ENCODE peak calls at places on chromosomes 3 and 15, in four cellular contexts. One of them, this sample, is unnamed.

GRCh38 chr3:195154793-195155535 is 116.0 kb downstream of the XXYLT1 start:
- DNase-seq in stimulated activated CD8-positive, alpha-beta memory T cell treated with anti-CD3 and anti-CD28 coated beads, Interleukin-15, amount 100 ng/mL, for 1 hour: no peak
- DNase-seq in NCI-H1105: peak
- DNase-seq in activated CD8-positive, alpha-beta memory T cell treated with anti-CD3 and anti-CD28 coated beads for 4 hours: no peak
- DNase-seq in this sample: no peak

GRCh38 chr3:20083953-20084352 is 43.7 kb downstream of the KAT2B start:
- DNase-seq in stimulated activated CD8-positive, alpha-beta memory T cell treated with anti-CD3 and anti-CD28 coated beads, Interleukin-15, amount 100 ng/mL, for 1 hour: no peak
- DNase-seq in NCI-H1105: no peak
- DNase-seq in activated CD8-positive, alpha-beta memory T cell treated with anti-CD3 and anti-CD28 coated beads for 4 hours: no peak
- DNase-seq in this sample: no peak

GRCh38 chr3:134093906-134094305 is 64.2 kb upstream of the SLCO2A1 start:
- DNase-seq in stimulated activated CD8-positive, alpha-beta memory T cell treated with anti-CD3 and anti-CD28 coated beads, Interleukin-15, amount 100 ng/mL, for 1 hour: no peak
- DNase-seq in NCI-H1105: no peak
- DNase-seq in activated CD8-positive, alpha-beta memory T cell treated with anti-CD3 and anti-CD28 coated beads for 4 hours: no peak
- DNase-seq in this sample: no peak

GRCh38 chr3:112688085-112688769 is 47.3 kb upstream of the CCDC80 start:
- DNase-seq in stimulated activated CD8-positive, alpha-beta memory T cell treated with anti-CD3 and anti-CD28 coated beads, Interleukin-15, amount 100 ng/mL, for 1 hour: no peak
- DNase-seq in NCI-H1105: no peak
- DNase-seq in activated CD8-positive, alpha-beta memory T cell treated with anti-CD3 and anti-CD28 coated beads for 4 hours: no peak
- DNase-seq in this sample: no peak

GRCh38 chr3:179811321-179812095 is 158.7 kb downstream of the USP13 start:
- DNase-seq in stimulated activated CD8-positive, alpha-beta memory T cell treated with anti-CD3 and anti-CD28 coated beads, Interleukin-15, amount 100 ng/mL, for 1 hour: no peak
- DNase-seq in NCI-H1105: peak
- DNase-seq in activated CD8-positive, alpha-beta memory T cell treated with anti-CD3 and anti-CD28 coated beads for 4 hours: no peak
- DNase-seq in this sample: peak

GRCh38 chr3:101643861-101644613 is 32.9 kb downstream of the ZBTB11 start:
- DNase-seq in stimulated activated CD8-positive, alpha-beta memory T cell treated with anti-CD3 and anti-CD28 coated beads, Interleukin-15, amount 100 ng/mL, for 1 hour: peak
- DNase-seq in NCI-H1105: no peak
- DNase-seq in activated CD8-positive, alpha-beta memory T cell treated with anti-CD3 and anti-CD28 coated beads for 4 hours: peak
- DNase-seq in this sample: no peak

GRCh38 chr3:142785996-142786395 is 62.2 kb downstream of the TRPC1 start:
- DNase-seq in stimulated activated CD8-positive, alpha-beta memory T cell treated with anti-CD3 and anti-CD28 coated beads, Interleukin-15, amount 100 ng/mL, for 1 hour: no peak
- DNase-seq in NCI-H1105: no peak
- DNase-seq in activated CD8-positive, alpha-beta memory T cell treated with anti-CD3 and anti-CD28 coated beads for 4 hours: no peak
- DNase-seq in this sample: no peak

GRCh38 chr3:197547618-197548017 is 8.2 kb downstream of the BDH1 start:
- DNase-seq in stimulated activated CD8-positive, alpha-beta memory T cell treated with anti-CD3 and anti-CD28 coated beads, Interleukin-15, amount 100 ng/mL, for 1 hour: no peak
- DNase-seq in NCI-H1105: no peak
- DNase-seq in activated CD8-positive, alpha-beta memory T cell treated with anti-CD3 and anti-CD28 coated beads for 4 hours: no peak
- DNase-seq in this sample: no peak

GRCh38 chr3:30848093-30848779 is 46.2 kb downstream of the GADL1 start:
- DNase-seq in stimulated activated CD8-positive, alpha-beta memory T cell treated with anti-CD3 and anti-CD28 coated beads, Interleukin-15, amount 100 ng/mL, for 1 hour: no peak
- DNase-seq in NCI-H1105: no peak
- DNase-seq in activated CD8-positive, alpha-beta memory T cell treated with anti-CD3 and anti-CD28 coated beads for 4 hours: no peak
- DNase-seq in this sample: no peak

GRCh38 chr3:111803123-111803593 is 55.9 kb upstream of the PHLDB2 start:
- DNase-seq in stimulated activated CD8-positive, alpha-beta memory T cell treated with anti-CD3 and anti-CD28 coated beads, Interleukin-15, amount 100 ng/mL, for 1 hour: no peak
- DNase-seq in NCI-H1105: no peak
- DNase-seq in activated CD8-positive, alpha-beta memory T cell treated with anti-CD3 and anti-CD28 coated beads for 4 hours: no peak
- DNase-seq in this sample: no peak

GRCh38 chr15:57866149-57866736 is 159.7 kb downstream of the POLR2M start:
- DNase-seq in stimulated activated CD8-positive, alpha-beta memory T cell treated with anti-CD3 and anti-CD28 coated beads, Interleukin-15, amount 100 ng/mL, for 1 hour: peak
- DNase-seq in NCI-H1105: peak
- DNase-seq in activated CD8-positive, alpha-beta memory T cell treated with anti-CD3 and anti-CD28 coated beads for 4 hours: no peak
- DNase-seq in this sample: peak

GRCh38 chr3:98646680-98647079 is 53.3 kb upstream of the CPOX start:
- DNase-seq in stimulated activated CD8-positive, alpha-beta memory T cell treated with anti-CD3 and anti-CD28 coated beads, Interleukin-15, amount 100 ng/mL, for 1 hour: no peak
- DNase-seq in NCI-H1105: no peak
- DNase-seq in activated CD8-positive, alpha-beta memory T cell treated with anti-CD3 and anti-CD28 coated beads for 4 hours: no peak
- DNase-seq in this sample: no peak

GRCh38 chr3:176321099-176321498 is 876.2 kb downstream of the TBL1XR1 start:
- DNase-seq in stimulated activated CD8-positive, alpha-beta memory T cell treated with anti-CD3 and anti-CD28 coated beads, Interleukin-15, amount 100 ng/mL, for 1 hour: no peak
- DNase-seq in NCI-H1105: no peak
- DNase-seq in activated CD8-positive, alpha-beta memory T cell treated with anti-CD3 and anti-CD28 coated beads for 4 hours: no peak
- DNase-seq in this sample: no peak

GRCh38 chr3:115626006-115626409 is 2.7 kb downstream of the GAP43 start:
- DNase-seq in stimulated activated CD8-positive, alpha-beta memory T cell treated with anti-CD3 and anti-CD28 coated beads, Interleukin-15, amount 100 ng/mL, for 1 hour: no peak
- DNase-seq in NCI-H1105: no peak
- DNase-seq in activated CD8-positive, alpha-beta memory T cell treated with anti-CD3 and anti-CD28 coated beads for 4 hours: no peak
- DNase-seq in this sample: no peak

GRCh38 chr3:136624894-136625815 is 127.0 kb downstream of the STAG1 start:
- DNase-seq in stimulated activated CD8-positive, alpha-beta memory T cell treated with anti-CD3 and anti-CD28 coated beads, Interleukin-15, amount 100 ng/mL, for 1 hour: no peak
- DNase-seq in NCI-H1105: no peak
- DNase-seq in activated CD8-positive, alpha-beta memory T cell treated with anti-CD3 and anti-CD28 coated beads for 4 hours: no peak
- DNase-seq in this sample: no peak

GRCh38 chr3:98994128-98994762 is 92.8 kb upstream of the DCBLD2 start:
- DNase-seq in stimulated activated CD8-positive, alpha-beta memory T cell treated with anti-CD3 and anti-CD28 coated beads, Interleukin-15, amount 100 ng/mL, for 1 hour: no peak
- DNase-seq in NCI-H1105: peak
- DNase-seq in activated CD8-positive, alpha-beta memory T cell treated with anti-CD3 and anti-CD28 coated beads for 4 hours: no peak
- DNase-seq in this sample: no peak

GRCh38 chr3:43818229-43818628 is 127.5 kb downstream of the ABHD5 start:
- DNase-seq in stimulated activated CD8-positive, alpha-beta memory T cell treated with anti-CD3 and anti-CD28 coated beads, Interleukin-15, amount 100 ng/mL, for 1 hour: no peak
- DNase-seq in NCI-H1105: no peak
- DNase-seq in activated CD8-positive, alpha-beta memory T cell treated with anti-CD3 and anti-CD28 coated beads for 4 hours: no peak
- DNase-seq in this sample: no peak

GRCh38 chr3:97291901-97292300 is 472.7 kb upstream of the ARL6 start:
- DNase-seq in stimulated activated CD8-positive, alpha-beta memory T cell treated with anti-CD3 and anti-CD28 coated beads, Interleukin-15, amount 100 ng/mL, for 1 hour: no peak
- DNase-seq in NCI-H1105: peak
- DNase-seq in activated CD8-positive, alpha-beta memory T cell treated with anti-CD3 and anti-CD28 coated beads for 4 hours: no peak
- DNase-seq in this sample: no peak

GRCh38 chr3:189398656-189399055 is 226.9 kb downstream of the TPRG1 start:
- DNase-seq in stimulated activated CD8-positive, alpha-beta memory T cell treated with anti-CD3 and anti-CD28 coated beads, Interleukin-15, amount 100 ng/mL, for 1 hour: no peak
- DNase-seq in NCI-H1105: no peak
- DNase-seq in activated CD8-positive, alpha-beta memory T cell treated with anti-CD3 and anti-CD28 coated beads for 4 hours: no peak
- DNase-seq in this sample: no peak

GRCh38 chr3:30007668-30008067 is 598.7 kb upstream of the TGFBR2 start:
- DNase-seq in stimulated activated CD8-positive, alpha-beta memory T cell treated with anti-CD3 and anti-CD28 coated beads, Interleukin-15, amount 100 ng/mL, for 1 hour: no peak
- DNase-seq in NCI-H1105: no peak
- DNase-seq in activated CD8-positive, alpha-beta memory T cell treated with anti-CD3 and anti-CD28 coated beads for 4 hours: no peak
- DNase-seq in this sample: no peak

GRCh38 chr3:133441867-133442270 is 42.0 kb downstream of the BFSP2 start:
- DNase-seq in stimulated activated CD8-positive, alpha-beta memory T cell treated with anti-CD3 and anti-CD28 coated beads, Interleukin-15, amount 100 ng/mL, for 1 hour: peak
- DNase-seq in NCI-H1105: no peak
- DNase-seq in activated CD8-positive, alpha-beta memory T cell treated with anti-CD3 and anti-CD28 coated beads for 4 hours: no peak
- DNase-seq in this sample: no peak

GRCh38 chr15:73867426-73867825 is 5.9 kb upstream of the TBC1D21 start:
- DNase-seq in stimulated activated CD8-positive, alpha-beta memory T cell treated with anti-CD3 and anti-CD28 coated beads, Interleukin-15, amount 100 ng/mL, for 1 hour: no peak
- DNase-seq in NCI-H1105: no peak
- DNase-seq in activated CD8-positive, alpha-beta memory T cell treated with anti-CD3 and anti-CD28 coated beads for 4 hours: no peak
- DNase-seq in this sample: no peak

GRCh38 chr3:64278631-64279030 is 53.4 kb upstream of the PRICKLE2 start:
- DNase-seq in stimulated activated CD8-positive, alpha-beta memory T cell treated with anti-CD3 and anti-CD28 coated beads, Interleukin-15, amount 100 ng/mL, for 1 hour: no peak
- DNase-seq in NCI-H1105: no peak
- DNase-seq in activated CD8-positive, alpha-beta memory T cell treated with anti-CD3 and anti-CD28 coated beads for 4 hours: no peak
- DNase-seq in this sample: no peak

GRCh38 chr3:133973249-133973980 is 56.3 kb downstream of the SLCO2A1 start:
- DNase-seq in stimulated activated CD8-positive, alpha-beta memory T cell treated with anti-CD3 and anti-CD28 coated beads, Interleukin-15, amount 100 ng/mL, for 1 hour: no peak
- DNase-seq in NCI-H1105: no peak
- DNase-seq in activated CD8-positive, alpha-beta memory T cell treated with anti-CD3 and anti-CD28 coated beads for 4 hours: no peak
- DNase-seq in this sample: no peak

GRCh38 chr3:138409171-138409570 is 25.2 kb upstream of the ESYT3 start:
- DNase-seq in stimulated activated CD8-positive, alpha-beta memory T cell treated with anti-CD3 and anti-CD28 coated beads, Interleukin-15, amount 100 ng/mL, for 1 hour: no peak
- DNase-seq in NCI-H1105: no peak
- DNase-seq in activated CD8-positive, alpha-beta memory T cell treated with anti-CD3 and anti-CD28 coated beads for 4 hours: no peak
- DNase-seq in this sample: no peak

GRCh38 chr15:40909662-40910625 is 15.7 kb downstream of the VPS18 start:
- DNase-seq in stimulated activated CD8-positive, alpha-beta memory T cell treated with anti-CD3 and anti-CD28 coated beads, Interleukin-15, amount 100 ng/mL, for 1 hour: no peak
- DNase-seq in NCI-H1105: no peak
- DNase-seq in activated CD8-positive, alpha-beta memory T cell treated with anti-CD3 and anti-CD28 coated beads for 4 hours: no peak
- DNase-seq in this sample: no peak

GRCh38 chr3:126113733-126114132 is 29.8 kb upstream of the SLC41A3 start:
- DNase-seq in stimulated activated CD8-positive, alpha-beta memory T cell treated with anti-CD3 and anti-CD28 coated beads, Interleukin-15, amount 100 ng/mL, for 1 hour: no peak
- DNase-seq in NCI-H1105: no peak
- DNase-seq in activated CD8-positive, alpha-beta memory T cell treated with anti-CD3 and anti-CD28 coated beads for 4 hours: no peak
- DNase-seq in this sample: no peak

GRCh38 chr3:133042778-133043177 is 4.6 kb downstream of the TMEM108 start:
- DNase-seq in stimulated activated CD8-positive, alpha-beta memory T cell treated with anti-CD3 and anti-CD28 coated beads, Interleukin-15, amount 100 ng/mL, for 1 hour: no peak
- DNase-seq in NCI-H1105: no peak
- DNase-seq in activated CD8-positive, alpha-beta memory T cell treated with anti-CD3 and anti-CD28 coated beads for 4 hours: no peak
- DNase-seq in this sample: no peak

GRCh38 chr3:197883541-197883940 is 66.4 kb upstream of the RPL35A start:
- DNase-seq in stimulated activated CD8-positive, alpha-beta memory T cell treated with anti-CD3 and anti-CD28 coated beads, Interleukin-15, amount 100 ng/mL, for 1 hour: no peak
- DNase-seq in NCI-H1105: no peak
- DNase-seq in activated CD8-positive, alpha-beta memory T cell treated with anti-CD3 and anti-CD28 coated beads for 4 hours: no peak
- DNase-seq in this sample: no peak

GRCh38 chr3:45035441-45036301 is 9.6 kb downstream of the CLEC3B start:
- DNase-seq in stimulated activated CD8-positive, alpha-beta memory T cell treated with anti-CD3 and anti-CD28 coated beads, Interleukin-15, amount 100 ng/mL, for 1 hour: no peak
- DNase-seq in NCI-H1105: no peak
- DNase-seq in activated CD8-positive, alpha-beta memory T cell treated with anti-CD3 and anti-CD28 coated beads for 4 hours: no peak
- DNase-seq in this sample: no peak

GRCh38 chr15:78768531-78769408 is 42.5 kb downstream of the ADAMTS7 start:
- DNase-seq in stimulated activated CD8-positive, alpha-beta memory T cell treated with anti-CD3 and anti-CD28 coated beads, Interleukin-15, amount 100 ng/mL, for 1 hour: no peak
- DNase-seq in NCI-H1105: no peak
- DNase-seq in activated CD8-positive, alpha-beta memory T cell treated with anti-CD3 and anti-CD28 coated beads for 4 hours: no peak
- DNase-seq in this sample: no peak

This sample was measured in memory B cell.